ENCODE peak calls at places on chromosomes 3 and 15, in six cellular contexts. L is MM.1S; T is WTC11; N is activated CD4-positive, alpha-beta T cell treated with anti-CD3 and anti-CD28 coated beads for 4 hours; C is HCEC 1CT; V is lung. Q is an unnamed sample.
A peak's percentile ranks its signal among the peaks of the same experiment; 100 is the strongest.

GRCh38 chr15:59315914-59316428 is 56.7 kb downstream of the MYO1E start:
- DNase-seq in L (no peak), V (peak; percentile 77), C (peak; percentile 27), T (no peak), N (no peak), Q (no peak)

GRCh38 chr3:46946856-46947544 is 29.5 kb downstream of the CCDC12 start:
- DNase-seq in C (no peak), T (no peak), L (no peak), N (peak; percentile 67), V (no peak), Q (no peak)

GRCh38 chr3:123163146-123163545 is 38.6 kb upstream of the SEC22A start:
- DNase-seq in C (no peak), N (no peak), V (no peak), L (no peak), T (no peak), Q (no peak)

GRCh38 chr3:101643861-101644613 is 32.9 kb downstream of the ZBTB11 start:
- DNase-seq in L (peak; percentile 36), T (no peak), N (peak; percentile 27), C (peak; percentile 77), V (no peak), Q (peak; percentile 57)

GRCh38 chr15:88661041-88661765 is 22.4 kb downstream of the ISG20 start:
- DNase-seq in L (no peak), N (no peak), C (no peak), V (peak; percentile 18), T (no peak), Q (no peak)

GRCh38 chr15:88249220-88249619 is 7.3 kb downstream of the NTRK3 start:
- DNase-seq in L (no peak), N (no peak), V (no peak), T (no peak), C (no peak), Q (no peak)

GRCh38 chr15:81221449-81221848 is 24.8 kb downstream of the IL16 start:
- DNase-seq in N (no peak), C (no peak), T (no peak), L (no peak), V (no peak), Q (no peak)

GRCh38 chr15:57356178-57356577 is 20.1 kb upstream of the CGNL1 start:
- DNase-seq in L (no peak), T (no peak), C (no peak), N (no peak), V (no peak), Q (no peak)

GRCh38 chr15:74892313-74892712 is 2.5 kb downstream of the MPI start:
- DNase-seq in C (no peak), N (no peak), L (no peak), V (no peak), T (no peak), Q (no peak)

GRCh38 chr3:176514297-176514696 is 683.0 kb downstream of the TBL1XR1 start:
- DNase-seq in V (no peak), N (no peak), C (peak; percentile 62), L (peak; percentile 82), T (peak; percentile 75), Q (no peak)

GRCh38 chr15:49460411-49460941 is 37.4 kb downstream of the FGF7 start:
- DNase-seq in V (no peak), C (no peak), L (no peak), N (no peak), T (no peak), Q (no peak)

GRCh38 chr3:150721285-150722130 is 17.8 kb upstream of the ERICH6 start:
- DNase-seq in L (peak; percentile 73), V (no peak), C (peak; percentile 66), N (no peak), T (no peak), Q (no peak)

GRCh38 chr3:184230081-184230602 is 757 bp downstream of the VWA5B2 start:
- DNase-seq in T (no peak), V (no peak), N (peak; percentile 30), C (no peak), L (no peak), Q (no peak)

GRCh38 chr3:99641480-99641879 is 3.1 kb downstream of the COL8A1 start:
- DNase-seq in T (no peak), C (no peak), V (no peak), L (no peak), N (no peak), Q (no peak)

GRCh38 chr3:195853036-195853435 is 41.3 kb upstream of the MUC4 start:
- DNase-seq in N (no peak), L (no peak), V (no peak), C (no peak), T (no peak), Q (no peak)

GRCh38 chr3:55639886-55640765 is 153.0 kb upstream of the WNT5A start:
- DNase-seq in L (no peak), C (no peak), V (no peak), N (no peak), T (no peak), Q (peak; percentile 44)

GRCh38 chr3:195078891-195079440 is 192.0 kb downstream of the XXYLT1 start:
- DNase-seq in L (no peak), C (no peak), T (no peak), V (no peak), N (no peak), Q (no peak)

GRCh38 chr3:180913582-180914404 is 1.3 kb downstream of the FXR1 start:
- DNase-seq in T (no peak), N (no peak), C (no peak), L (no peak), V (no peak), Q (no peak)

GRCh38 chr3:16427309-16427965 is 86.1 kb downstream of the RFTN1 start:
- DNase-seq in L (no peak), N (no peak), C (peak; percentile 93), T (no peak), V (peak; percentile 51), Q (no peak)

GRCh38 chr3:188526057-188526456 is 372.1 kb downstream of the LPP start:
- DNase-seq in T (no peak), L (no peak), V (peak; percentile 31), N (no peak), C (peak; percentile 38), Q (no peak)